ENCODE peak calls at places on chromosomes 1 and 21, in nine cellular contexts. F, R, Q, O, W, D, Z, M and A are unnamed samples.

GRCh38 chr1:204584699-204585372 is 68.6 kb downstream of the MDM4 start:
- DNase-seq in F (no peak), M (no peak), W (no peak), O (no peak), R (no peak), D (peak; percentile 79), Z (no peak), Q (no peak), A (no peak)

GRCh38 chr1:212675675-212676074 is 24.0 kb downstream of the BATF3 start:
- DNase-seq in Z (no peak), D (no peak), Q (no peak), R (no peak), O (no peak), F (no peak), W (no peak), M (no peak), A (no peak)

GRCh38 chr1:71695820-71696219 is 586.5 kb downstream of the NEGR1 start:
- DNase-seq in D (no peak), F (no peak), R (no peak), W (no peak), Z (peak; percentile 3), M (no peak), O (no peak), Q (no peak), A (no peak)

GRCh38 chr1:154808909-154809262 is 61.2 kb downstream of the KCNN3 start:
- DNase-seq in M (no peak), F (no peak), R (no peak), Z (no peak), O (no peak), D (no peak), W (no peak), Q (no peak), A (no peak)

GRCh38 chr1:38789498-38790169 is 69.9 kb downstream of the RRAGC start:
- DNase-seq in W (no peak), Q (peak; percentile 14), Z (no peak), M (no peak), O (no peak), D (no peak), R (no peak), F (no peak), A (no peak)

GRCh38 chr21:41593051-41593783 is 85.3 kb upstream of the TMPRSS2 start:
- DNase-seq in M (no peak), R (no peak), W (peak; percentile 61), Q (no peak), D (no peak), O (no peak), F (no peak), Z (no peak), A (no peak)

GRCh38 chr1:203650012-203650836 is 23.6 kb downstream of the ATP2B4 start:
- DNase-seq in M (no peak), W (peak; percentile 82), R (no peak), O (peak; percentile 93), F (peak; percentile 80), D (peak; percentile 80), Q (peak; percentile 75), Z (peak; percentile 80), A (no peak)

GRCh38 chr1:208252126-208252853 is 8.1 kb upstream of the PLXNA2 start:
- DNase-seq in D (peak; percentile 42), R (no peak), F (no peak), W (peak; percentile 77), Z (no peak), Q (peak; percentile 68), M (peak; percentile 85), O (no peak), A (no peak)

GRCh38 chr1:24739241-24739640 is 6.0 kb upstream of the CLIC4 start:
- DNase-seq in Q (no peak), O (no peak), R (no peak), W (no peak), D (no peak), M (no peak), F (no peak), Z (no peak), A (no peak)

GRCh38 chr1:24737368-24738117 is 7.7 kb upstream of the CLIC4 start:
- DNase-seq in D (no peak), M (no peak), R (no peak), Q (no peak), W (no peak), O (no peak), Z (no peak), F (peak; percentile 27), A (no peak)

GRCh38 chr1:24735619-24736375 is 9.4 kb upstream of the CLIC4 start:
- DNase-seq in O (no peak), Z (peak; percentile 71), M (no peak), D (no peak), Q (peak; percentile 84), R (no peak), W (peak; percentile 35), F (no peak), A (no peak)

GRCh38 chr1:24735156-24735618 is 10.1 kb upstream of the CLIC4 start:
- DNase-seq in M (no peak), D (no peak), F (no peak), Q (no peak), R (no peak), O (no peak), W (no peak), Z (no peak), A (no peak)
- H3K27ac ChIP-seq in M (peak overlapping the region; percentile 45), D (no peak overlapping the region), F (no peak overlapping the region), Q (peak overlapping the region; percentile 83), R (peak overlapping the region; percentile 73), O (peak overlapping the region; percentile 66), W (peak overlapping the region; percentile 73), Z (peak overlapping the region; percentile 39), A (no peak overlapping the region)

GRCh38 chr1:67614511-67614934 is 70.5 kb upstream of the GADD45A start:
- DNase-seq in M (peak; percentile 23), F (no peak), D (no peak), O (no peak), R (no peak), Z (no peak), Q (peak; percentile 56), W (no peak), A (no peak)

GRCh38 chr1:67616394-67616985 is 68.5 kb upstream of the GADD45A start:
- DNase-seq in F (no peak), Z (peak; percentile 45), D (no peak), W (no peak), O (no peak), R (no peak), Q (no peak), M (no peak), A (no peak)

GRCh38 chr1:67615886-67616285 is 69.1 kb upstream of the GADD45A start:
- DNase-seq in O (no peak), Z (no peak), M (no peak), Q (no peak), D (no peak), W (no peak), F (no peak), R (no peak), A (no peak)

GRCh38 chr1:67619080-67619479 is 65.9 kb upstream of the GADD45A start:
- DNase-seq in M (no peak), Z (no peak), F (no peak), O (no peak), W (no peak), Q (peak; percentile 67), D (no peak), R (no peak), A (no peak)

DNA sequence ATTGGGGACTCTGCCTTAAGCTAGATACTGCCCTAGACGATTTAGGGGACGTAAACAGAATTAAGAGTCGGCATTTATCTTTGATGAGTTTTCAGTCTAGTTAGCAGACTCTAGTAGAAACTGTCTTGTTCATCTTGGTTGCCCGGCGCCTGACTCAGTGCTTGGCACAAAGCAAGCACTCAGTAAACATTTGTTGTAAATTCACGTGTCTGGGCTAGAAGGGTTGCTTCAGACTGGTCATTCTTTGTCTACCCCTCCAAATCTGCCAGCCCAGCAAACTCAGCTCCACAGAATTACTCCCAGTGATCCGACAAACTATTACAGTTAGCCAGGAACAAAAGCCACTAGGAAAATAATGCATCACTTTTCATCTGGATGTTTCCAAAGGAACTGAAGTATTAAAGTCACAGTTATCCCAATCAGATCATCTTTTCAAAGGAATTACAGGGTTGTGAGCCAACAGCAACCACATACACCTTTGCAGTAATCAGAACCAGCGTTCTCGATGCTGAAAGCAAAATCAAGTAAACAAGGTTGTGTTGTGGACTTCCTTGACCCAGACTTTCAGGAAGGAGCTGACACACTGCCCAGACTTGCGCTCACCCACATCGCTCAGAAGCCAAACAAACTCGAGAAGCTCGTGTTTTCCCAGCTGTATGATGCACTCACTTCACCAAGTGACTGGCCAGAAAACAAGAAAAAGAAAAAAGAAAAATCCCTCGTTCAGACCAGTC is 66.5 kb upstream of the GADD45A start:
- DNase-seq in R (peak; percentile 75), F (peak; percentile 87), M (no peak), D (no peak), Q (peak; percentile 93), Z (peak; percentile 95), W (no peak), O (no peak), A (peak; percentile 98)
- H3K27ac ChIP-seq in R (peak overlapping the region; percentile 69), F (peak overlapping the region; percentile 87), M (peak overlapping the region; percentile 69), D (no peak overlapping the region), Q (no peak overlapping the region), Z (peak overlapping the region; percentile 19), W (peak overlapping the region; percentile 58), O (peak overlapping the region; percentile 76), A (peak overlapping the region; percentile 84)

DNA sequence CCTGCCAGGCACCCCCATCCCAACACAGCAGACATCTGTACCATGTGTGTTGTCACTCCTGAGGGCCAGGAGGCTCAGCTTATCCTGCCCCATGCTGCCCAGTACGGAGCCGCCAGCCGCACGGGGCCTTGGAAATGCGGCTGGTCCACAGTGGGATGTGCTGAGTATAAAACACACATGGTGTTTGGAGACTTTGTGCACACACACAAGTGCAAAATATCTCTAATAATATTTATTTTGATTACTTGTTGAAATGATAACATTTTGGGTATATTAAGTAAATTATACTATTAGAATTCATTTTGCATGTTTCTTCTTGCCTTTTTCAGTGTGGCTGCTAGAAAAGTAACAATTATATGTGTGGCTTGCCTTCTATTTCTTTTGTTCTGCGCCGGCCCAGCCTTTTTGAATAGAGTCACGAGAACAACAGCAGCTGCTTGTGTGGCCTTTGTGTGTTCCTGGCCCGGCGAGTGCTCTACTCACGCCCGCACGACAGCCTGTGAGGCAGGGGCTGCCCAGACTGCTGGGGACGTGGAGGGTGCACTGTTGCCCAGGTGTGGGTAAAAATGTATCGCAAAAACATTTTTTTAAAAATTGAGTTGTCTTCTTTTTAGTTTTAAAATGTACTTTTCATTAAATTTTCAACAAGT is 35.3 kb downstream of the COQ8A start:
- DNase-seq in W (no peak), F (no peak), O (no peak), D (peak; percentile 14), Q (no peak), Z (no peak), M (no peak), R (no peak), A (no peak)
- H3K27ac ChIP-seq in W (no peak overlapping the region), F (peak overlapping the region; percentile 89), O (no peak overlapping the region), D (no peak overlapping the region), Q (peak overlapping the region; percentile 70), Z (no peak overlapping the region), M (no peak overlapping the region), R (peak overlapping the region; percentile 84), A (no peak overlapping the region)

GRCh38 chr1:31800677-31800967 is 15.2 kb downstream of the SPOCD1 start:
- DNase-seq in R (no peak), M (no peak), D (no peak), Z (no peak), W (no peak), F (no peak), O (no peak), Q (no peak), A (no peak)

GRCh38 chr1:31798433-31799195 is 17.2 kb downstream of the SPOCD1 start:
- DNase-seq in R (no peak), W (peak; percentile 83), D (no peak), F (peak; percentile 65), Q (peak; percentile 80), M (peak; percentile 34), Z (peak; percentile 92), O (no peak), A (peak; percentile 40)

GRCh38 chr1:31799196-31799894 is 16.5 kb downstream of the SPOCD1 start:
- DNase-seq in W (no peak), D (no peak), R (no peak), F (peak; percentile 50), M (no peak), O (no peak), Q (no peak), Z (no peak), A (no peak)

GRCh38 chr1:31801450-31801849 is 14.4 kb downstream of the SPOCD1 start:
- DNase-seq in O (no peak), M (no peak), Q (no peak), F (no peak), Z (no peak), D (no peak), R (peak; percentile 52), W (no peak), A (no peak)

GRCh38 chr1:31799895-31800676 is 15.7 kb downstream of the SPOCD1 start:
- DNase-seq in O (no peak), F (no peak), R (no peak), Q (no peak), D (no peak), W (no peak), M (no peak), Z (no peak), A (no peak)
- H3K27ac ChIP-seq in O (no peak overlapping the region), F (no peak overlapping the region), R (no peak overlapping the region), Q (no peak overlapping the region), D (no peak overlapping the region), W (no peak overlapping the region), M (peak overlapping the region; percentile 83), Z (no peak overlapping the region), A (no peak overlapping the region)